ENCODE peak calls at places on chromosomes 13 and 19, in eight cellular contexts. G is suprapubic skin, R is choroid plexus epithelial cell, O is HL-60, N is AG04450, I is brain microvascular endothelial cell, C is lower lobe of right lung, T is uterus. J is an unnamed sample.
A peak's percentile ranks its signal among the peaks of the same experiment; 100 is the strongest.

GRCh38 chr19:3516675-3517207 is 10.6 kb downstream of the FZR1 start:
- DNase-seq in T (no peak), C (no peak), N (no peak), G (no peak), R (no peak), O (no peak), I (no peak), J (no peak)

GRCh38 chr13:47572375-47572774 is 428.7 kb downstream of the SUCLA2 start:
- DNase-seq in O (no peak), C (no peak), R (no peak), G (no peak), N (no peak), T (no peak), I (no peak), J (no peak)

GRCh38 chr19:3658823-3659745 is 32.5 kb upstream of the CACTIN start:
- DNase-seq in T (no peak), N (no peak), G (no peak), R (no peak), C (no peak), I (no peak), O (no peak), J (no peak)

GRCh38 chr13:112812306-112813034 is 122.6 kb downstream of the ATP11A start:
- DNase-seq in T (peak; percentile 72), G (peak; percentile 52), C (no peak), I (no peak), R (no peak), O (no peak), N (no peak), J (no peak)

GRCh38 chr13:75635101-75635620 is 969 bp upstream of the LMO7 start:
- DNase-seq in R (peak; percentile 48), C (no peak), G (no peak), I (no peak), N (no peak), O (no peak), T (no peak), J (peak; percentile 48)

GRCh38 chr13:104301216-104301975 is 1235.2 kb upstream of the SLC10A2 start:
- DNase-seq in I (no peak), O (no peak), R (no peak), T (no peak), C (no peak), G (no peak), N (no peak), J (peak; percentile 8)

GRCh38 chr13:33016414-33017409 is at the start of gene KL:
- DNase-seq in N (no peak), O (no peak), R (no peak), I (no peak), C (peak; percentile 74), G (peak; percentile 67), T (no peak), J (no peak)

GRCh38 chr19:13790354-13790753 is 4.9 kb upstream of the ZSWIM4 start:
- DNase-seq in N (no peak), R (peak; percentile 36), G (no peak), O (peak; percentile 68), T (no peak), C (no peak), I (peak; percentile 48), J (no peak)

GRCh38 chr19:17539288-17540117 is 15.9 kb upstream of the COLGALT1 start:
- DNase-seq in T (peak; percentile 97), G (peak; percentile 99), I (peak; percentile 99), N (peak; percentile 83), O (peak; percentile 88), C (peak; percentile 98), R (peak; percentile 97), J (peak; percentile 93)

GRCh38 chr13:37127706-37128241 is 22.3 kb upstream of the CSNK1A1L start:
- DNase-seq in I (peak; percentile 50), C (no peak), G (no peak), O (no peak), N (peak; percentile 72), T (no peak), R (peak; percentile 84), J (peak; percentile 95)

GRCh38 chr13:48873598-48873997 is 102.1 kb upstream of the FNDC3A start:
- DNase-seq in G (no peak), R (peak; percentile 31), N (no peak), T (no peak), O (no peak), C (no peak), I (no peak), J (peak; percentile 28)

GRCh38 chr19:15289673-15290072 is 42.7 kb downstream of the BRD4 start:
- DNase-seq in R (no peak), N (no peak), O (no peak), C (no peak), T (no peak), I (no peak), G (no peak), J (no peak)

GRCh38 chr19:15291666-15292065 is 40.7 kb downstream of the BRD4 start:
- DNase-seq in G (no peak), N (no peak), I (no peak), T (no peak), C (no peak), R (no peak), O (no peak), J (no peak)

GRCh38 chr19:15288146-15288963 is 44.0 kb downstream of the BRD4 start:
- DNase-seq in O (no peak), T (no peak), C (no peak), R (no peak), I (no peak), G (no peak), N (no peak), J (peak; percentile 29)

GRCh38 chr19:15291089-15291488 is 41.2 kb downstream of the BRD4 start:
- DNase-seq in R (no peak), N (no peak), C (no peak), I (peak; percentile 45), O (no peak), G (no peak), T (no peak), J (peak; percentile 70)

GRCh38 chr19:15290149-15290548 is 42.2 kb downstream of the BRD4 start:
- DNase-seq in O (no peak), N (no peak), R (no peak), G (no peak), I (no peak), T (no peak), C (no peak), J (no peak)
- H3K4me3 ChIP-seq in O (no peak overlapping the region), N (no peak overlapping the region), R (no peak overlapping the region), G (no peak overlapping the region), I (no peak overlapping the region), T (no peak overlapping the region), C (no peak overlapping the region), J (no peak overlapping the region)

GRCh38 chr13:72889496-72889895 is 107.6 kb downstream of the PIBF1 start:
- DNase-seq in R (no peak), C (no peak), I (no peak), O (no peak), N (no peak), T (no peak), G (no peak), J (no peak)

GRCh38 chr13:72886272-72887062 is 104.5 kb downstream of the PIBF1 start:
- DNase-seq in I (no peak), G (no peak), R (peak; percentile 53), N (no peak), T (no peak), O (no peak), C (no peak), J (no peak)

DNA sequence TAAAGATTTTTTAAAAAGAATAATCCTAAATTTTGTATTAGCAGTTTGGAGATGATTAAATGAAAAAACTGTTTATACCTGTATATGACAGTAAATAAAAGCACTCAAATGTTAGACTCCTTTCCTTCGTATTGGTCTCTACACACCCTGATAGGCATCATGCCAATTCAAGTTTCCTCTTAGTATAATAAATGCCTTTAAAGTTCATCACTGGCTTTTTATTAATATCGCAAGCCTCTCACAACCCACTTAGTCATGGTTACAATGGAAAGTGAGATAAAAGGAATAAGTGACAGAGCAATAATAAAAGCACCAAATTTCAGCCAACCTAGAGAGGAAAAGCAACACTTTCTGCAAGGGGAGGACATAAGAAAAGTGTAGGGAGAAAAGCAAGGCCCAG is 102.2 kb downstream of the PIBF1 start:
- DNase-seq in N (no peak), I (no peak), G (no peak), O (no peak), C (no peak), R (no peak), T (no peak), J (no peak)
- H3K4me3 ChIP-seq in N (no peak overlapping the region), I (no peak overlapping the region), G (no peak overlapping the region), O (no peak overlapping the region), C (no peak overlapping the region), R (no peak overlapping the region), T (no peak overlapping the region), J (no peak overlapping the region)

GRCh38 chr19:463483-464130 is 2.8 kb upstream of the SHC2 start:
- DNase-seq in T (no peak), N (no peak), C (no peak), O (no peak), I (no peak), G (no peak), R (no peak), J (no peak)

GRCh38 chr19:460877-461609 is at the start of gene SHC2:
- DNase-seq in O (no peak), T (peak; percentile 41), G (no peak), C (no peak), I (no peak), N (no peak), R (no peak), J (no peak)

GRCh38 chr19:459724-460511 is 915 bp downstream of the SHC2 start:
- DNase-seq in I (no peak), G (no peak), O (no peak), R (peak; percentile 33), T (peak; percentile 58), C (no peak), N (no peak), J (peak; percentile 40)

GRCh38 chr19:464146-464545 is 3.3 kb upstream of the SHC2 start:
- DNase-seq in I (no peak), G (no peak), R (no peak), O (no peak), C (no peak), T (no peak), N (no peak), J (no peak)

DNA sequence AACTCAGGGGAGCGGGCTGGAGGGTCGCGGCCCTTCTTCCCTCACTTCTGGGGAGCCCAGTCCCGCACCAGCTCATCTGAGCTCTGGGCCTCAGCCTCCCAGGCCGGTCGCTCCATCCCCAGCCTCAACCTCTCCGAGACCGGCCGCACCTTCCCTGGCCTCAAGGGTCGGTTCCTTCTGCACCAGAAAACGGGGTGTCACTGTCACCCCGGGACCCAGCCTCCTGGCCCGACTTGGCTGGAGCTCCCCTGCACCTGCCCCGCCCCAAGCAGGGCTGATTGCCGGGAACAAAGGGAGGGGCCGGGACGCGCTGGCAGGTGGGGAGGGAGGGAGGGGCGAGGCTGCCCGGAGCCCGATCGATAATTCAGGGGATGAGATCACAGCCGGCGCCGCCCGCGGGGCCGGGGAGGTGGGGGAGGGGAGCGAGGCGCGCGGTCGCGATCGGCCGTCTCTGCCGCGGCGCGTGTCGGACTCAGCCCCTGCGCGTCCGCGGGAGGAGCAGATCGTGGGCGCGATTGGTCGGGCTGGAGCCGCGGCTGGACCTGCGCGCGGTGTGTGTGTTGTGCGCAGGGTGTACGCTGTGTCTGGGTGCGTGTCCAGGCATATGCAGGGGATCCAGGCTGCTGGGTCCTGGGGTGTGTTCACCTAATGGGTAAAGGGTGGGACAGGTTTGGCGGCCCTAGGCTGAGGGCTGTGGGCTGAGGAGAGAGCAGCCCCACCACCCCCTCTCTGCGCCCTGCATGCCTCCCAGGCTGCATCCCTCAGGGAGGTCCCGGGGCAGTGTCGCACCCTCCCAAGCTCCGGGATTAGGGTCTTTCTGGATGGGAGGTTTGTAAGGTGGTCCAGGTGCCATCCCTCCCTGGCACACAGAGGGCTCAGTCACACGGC is 1.1 kb upstream of the SHC2 start:
- DNase-seq in T (peak; percentile 29), N (no peak), O (no peak), R (no peak), G (no peak), C (no peak), I (no peak), J (no peak)
- H3K4me3 ChIP-seq in T (peak overlapping the region; percentile 24), N (no peak overlapping the region), O (no peak overlapping the region), R (no peak overlapping the region), G (peak overlapping the region; percentile 74), C (peak overlapping the region; percentile 51), I (no peak overlapping the region), J (no peak overlapping the region)

GRCh38 chr13:35474551-35474950 is 1.9 kb downstream of the MAB21L1 start:
- DNase-seq in N (no peak), R (peak; percentile 10), I (no peak), T (no peak), O (no peak), G (no peak), C (no peak), J (peak; percentile 13)
- H3K4me3 ChIP-seq in N (no peak overlapping the region), R (peak overlapping the region; percentile 65), I (peak overlapping the region; percentile 3), T (no peak overlapping the region), O (no peak overlapping the region), G (peak overlapping the region; percentile 59), C (no peak overlapping the region), J (peak overlapping the region; percentile 62)

J was measured in astrocyte of the spinal cord.